ENCODE peak calls at places on chromosomes 1 and 21, in nine cellular contexts. One of them, this sample, is unnamed.

GRCh38 chr21:35303085-35303484 is 254.0 kb upstream of the RUNX1 start:
- DNase-seq in activated CD8-positive, alpha-beta memory T cell treated with anti-CD3 and anti-CD28 coated beads for 24 hours: no peak
- DNase-seq in neural crest cell: no peak
- DNase-seq in NCI-H1436: no peak
- DNase-seq in activated CD4-positive, alpha-beta T cell treated with anti-CD3 and anti-CD28 coated beads for 36 hours: no peak
- DNase-seq in HTR-8/SVneo: peak; percentile 43
- DNase-seq in A172: peak; percentile 98
- DNase-seq in T-cell: no peak
- DNase-seq in ELR: peak; percentile 94
- DNase-seq in this sample: no peak

GRCh38 chr1:183472488-183473285 is at the start of gene SMG7:
- DNase-seq in activated CD8-positive, alpha-beta memory T cell treated with anti-CD3 and anti-CD28 coated beads for 24 hours: no peak
- DNase-seq in neural crest cell: peak; percentile 37
- DNase-seq in NCI-H1436: no peak
- DNase-seq in activated CD4-positive, alpha-beta T cell treated with anti-CD3 and anti-CD28 coated beads for 36 hours: peak; percentile 64
- DNase-seq in HTR-8/SVneo: peak; percentile 28
- DNase-seq in A172: peak; percentile 29
- DNase-seq in T-cell: peak; percentile 39
- DNase-seq in ELR: peak; percentile 50
- DNase-seq in this sample: peak; percentile 49

GRCh38 chr21:27057997-27058396 is 91.1 kb upstream of the ADAMTS5 start:
- DNase-seq in activated CD8-positive, alpha-beta memory T cell treated with anti-CD3 and anti-CD28 coated beads for 24 hours: no peak
- DNase-seq in neural crest cell: no peak
- DNase-seq in NCI-H1436: no peak
- DNase-seq in activated CD4-positive, alpha-beta T cell treated with anti-CD3 and anti-CD28 coated beads for 36 hours: no peak
- DNase-seq in HTR-8/SVneo: no peak
- DNase-seq in A172: no peak
- DNase-seq in T-cell: no peak
- DNase-seq in ELR: no peak
- DNase-seq in this sample: no peak

GRCh38 chr1:115807723-115808122 is 33.2 kb downstream of the NHLH2 start:
- DNase-seq in activated CD8-positive, alpha-beta memory T cell treated with anti-CD3 and anti-CD28 coated beads for 24 hours: no peak
- DNase-seq in neural crest cell: peak; percentile 61
- DNase-seq in NCI-H1436: peak; percentile 3
- DNase-seq in activated CD4-positive, alpha-beta T cell treated with anti-CD3 and anti-CD28 coated beads for 36 hours: peak; percentile 60
- DNase-seq in HTR-8/SVneo: peak; percentile 27
- DNase-seq in A172: peak; percentile 63
- DNase-seq in T-cell: peak; percentile 11
- DNase-seq in ELR: peak; percentile 82
- DNase-seq in this sample: no peak

GRCh38 chr1:154749078-154749760 is 120.9 kb downstream of the KCNN3 start:
- DNase-seq in activated CD8-positive, alpha-beta memory T cell treated with anti-CD3 and anti-CD28 coated beads for 24 hours: peak; percentile 70
- DNase-seq in neural crest cell: no peak
- DNase-seq in NCI-H1436: peak; percentile 42
- DNase-seq in activated CD4-positive, alpha-beta T cell treated with anti-CD3 and anti-CD28 coated beads for 36 hours: peak; percentile 83
- DNase-seq in HTR-8/SVneo: no peak
- DNase-seq in A172: peak; percentile 61
- DNase-seq in T-cell: no peak
- DNase-seq in ELR: peak; percentile 48
- DNase-seq in this sample: no peak

GRCh38 chr1:71625004-71625403 is 544.2 kb upstream of the ZRANB2 start:
- DNase-seq in activated CD8-positive, alpha-beta memory T cell treated with anti-CD3 and anti-CD28 coated beads for 24 hours: no peak
- DNase-seq in neural crest cell: no peak
- DNase-seq in NCI-H1436: no peak
- DNase-seq in activated CD4-positive, alpha-beta T cell treated with anti-CD3 and anti-CD28 coated beads for 36 hours: no peak
- DNase-seq in HTR-8/SVneo: no peak
- DNase-seq in A172: no peak
- DNase-seq in T-cell: no peak
- DNase-seq in ELR: no peak
- DNase-seq in this sample: no peak

GRCh38 chr1:10510520-10511493 is 36.1 kb downstream of the PEX14 start:
- DNase-seq in activated CD8-positive, alpha-beta memory T cell treated with anti-CD3 and anti-CD28 coated beads for 24 hours: peak; percentile 83
- DNase-seq in neural crest cell: no peak
- DNase-seq in NCI-H1436: no peak
- DNase-seq in activated CD4-positive, alpha-beta T cell treated with anti-CD3 and anti-CD28 coated beads for 36 hours: peak; percentile 92
- DNase-seq in HTR-8/SVneo: peak; percentile 61
- DNase-seq in A172: peak; percentile 86
- DNase-seq in T-cell: peak; percentile 71
- DNase-seq in ELR: peak; percentile 94
- DNase-seq in this sample: no peak

GRCh38 chr1:85427844-85428243 is 37.1 kb downstream of the DDAH1 start:
- DNase-seq in activated CD8-positive, alpha-beta memory T cell treated with anti-CD3 and anti-CD28 coated beads for 24 hours: no peak
- DNase-seq in neural crest cell: no peak
- DNase-seq in NCI-H1436: no peak
- DNase-seq in activated CD4-positive, alpha-beta T cell treated with anti-CD3 and anti-CD28 coated beads for 36 hours: no peak
- DNase-seq in HTR-8/SVneo: no peak
- DNase-seq in A172: no peak
- DNase-seq in T-cell: no peak
- DNase-seq in ELR: no peak
- DNase-seq in this sample: no peak

GRCh38 chr1:247919952-247920351 is at the start of gene OR2T8:
- DNase-seq in activated CD8-positive, alpha-beta memory T cell treated with anti-CD3 and anti-CD28 coated beads for 24 hours: no peak
- DNase-seq in neural crest cell: no peak
- DNase-seq in NCI-H1436: no peak
- DNase-seq in activated CD4-positive, alpha-beta T cell treated with anti-CD3 and anti-CD28 coated beads for 36 hours: no peak
- DNase-seq in HTR-8/SVneo: no peak
- DNase-seq in A172: no peak
- DNase-seq in T-cell: no peak
- DNase-seq in ELR: no peak
- DNase-seq in this sample: no peak

GRCh38 chr1:224700915-224701531 is 84.9 kb downstream of the CNIH3 start:
- DNase-seq in activated CD8-positive, alpha-beta memory T cell treated with anti-CD3 and anti-CD28 coated beads for 24 hours: no peak
- DNase-seq in neural crest cell: no peak
- DNase-seq in NCI-H1436: peak; percentile 18
- DNase-seq in activated CD4-positive, alpha-beta T cell treated with anti-CD3 and anti-CD28 coated beads for 36 hours: peak; percentile 25
- DNase-seq in HTR-8/SVneo: peak; percentile 13
- DNase-seq in A172: no peak
- DNase-seq in T-cell: no peak
- DNase-seq in ELR: peak; percentile 61
- DNase-seq in this sample: no peak

GRCh38 chr1:42380617-42381423 is at the start of gene RIMKLA:
- DNase-seq in activated CD8-positive, alpha-beta memory T cell treated with anti-CD3 and anti-CD28 coated beads for 24 hours: peak; percentile 82
- DNase-seq in neural crest cell: peak; percentile 57
- DNase-seq in NCI-H1436: peak; percentile 83
- DNase-seq in activated CD4-positive, alpha-beta T cell treated with anti-CD3 and anti-CD28 coated beads for 36 hours: peak; percentile 74
- DNase-seq in HTR-8/SVneo: peak; percentile 64
- DNase-seq in A172: no peak
- DNase-seq in T-cell: peak; percentile 2
- DNase-seq in ELR: peak; percentile 33
- DNase-seq in this sample: no peak

GRCh38 chr1:178189814-178190213 is 95.9 kb downstream of the RASAL2 start:
- DNase-seq in activated CD8-positive, alpha-beta memory T cell treated with anti-CD3 and anti-CD28 coated beads for 24 hours: no peak
- DNase-seq in neural crest cell: no peak
- DNase-seq in NCI-H1436: peak; percentile 2
- DNase-seq in activated CD4-positive, alpha-beta T cell treated with anti-CD3 and anti-CD28 coated beads for 36 hours: peak; percentile 8
- DNase-seq in HTR-8/SVneo: peak; percentile 12
- DNase-seq in A172: peak; percentile 61
- DNase-seq in T-cell: no peak
- DNase-seq in ELR: peak; percentile 61
- DNase-seq in this sample: no peak

GRCh38 chr1:202122639-202123335 is at the start of gene GPR37L1:
- DNase-seq in activated CD8-positive, alpha-beta memory T cell treated with anti-CD3 and anti-CD28 coated beads for 24 hours: no peak
- DNase-seq in neural crest cell: peak; percentile 57
- DNase-seq in NCI-H1436: no peak
- DNase-seq in activated CD4-positive, alpha-beta T cell treated with anti-CD3 and anti-CD28 coated beads for 36 hours: no peak
- DNase-seq in HTR-8/SVneo: peak; percentile 55
- DNase-seq in A172: peak; percentile 72
- DNase-seq in T-cell: no peak
- DNase-seq in ELR: peak; percentile 65
- DNase-seq in this sample: no peak

GRCh38 chr1:156226116-156226538 is 13.3 kb downstream of the PMF1 start:
- DNase-seq in activated CD8-positive, alpha-beta memory T cell treated with anti-CD3 and anti-CD28 coated beads for 24 hours: no peak
- DNase-seq in neural crest cell: no peak
- DNase-seq in NCI-H1436: no peak
- DNase-seq in activated CD4-positive, alpha-beta T cell treated with anti-CD3 and anti-CD28 coated beads for 36 hours: no peak
- DNase-seq in HTR-8/SVneo: no peak
- DNase-seq in A172: no peak
- DNase-seq in T-cell: no peak
- DNase-seq in ELR: no peak
- DNase-seq in this sample: no peak

GRCh38 chr1:3014443-3015268 is 6.6 kb upstream of the ACTRT2 start:
- DNase-seq in activated CD8-positive, alpha-beta memory T cell treated with anti-CD3 and anti-CD28 coated beads for 24 hours: no peak
- DNase-seq in neural crest cell: no peak
- DNase-seq in NCI-H1436: no peak
- DNase-seq in activated CD4-positive, alpha-beta T cell treated with anti-CD3 and anti-CD28 coated beads for 36 hours: no peak
- DNase-seq in HTR-8/SVneo: no peak
- DNase-seq in A172: no peak
- DNase-seq in T-cell: no peak
- DNase-seq in ELR: no peak
- DNase-seq in this sample: peak; percentile 22

GRCh38 chr1:228060458-228061190 is 21.9 kb upstream of the ARF1 start:
- DNase-seq in activated CD8-positive, alpha-beta memory T cell treated with anti-CD3 and anti-CD28 coated beads for 24 hours: no peak
- DNase-seq in neural crest cell: no peak
- DNase-seq in NCI-H1436: no peak
- DNase-seq in activated CD4-positive, alpha-beta T cell treated with anti-CD3 and anti-CD28 coated beads for 36 hours: no peak
- DNase-seq in HTR-8/SVneo: no peak
- DNase-seq in A172: no peak
- DNase-seq in T-cell: no peak
- DNase-seq in ELR: peak; percentile 51
- DNase-seq in this sample: peak; percentile 46

GRCh38 chr1:169250022-169250421 is 117.6 kb downstream of the NME7 start:
- DNase-seq in activated CD8-positive, alpha-beta memory T cell treated with anti-CD3 and anti-CD28 coated beads for 24 hours: no peak
- DNase-seq in neural crest cell: no peak
- DNase-seq in NCI-H1436: no peak
- DNase-seq in activated CD4-positive, alpha-beta T cell treated with anti-CD3 and anti-CD28 coated beads for 36 hours: no peak
- DNase-seq in HTR-8/SVneo: no peak
- DNase-seq in A172: no peak
- DNase-seq in T-cell: no peak
- DNase-seq in ELR: peak; percentile 30
- DNase-seq in this sample: no peak

GRCh38 chr1:53929349-53929945 is 16.1 kb downstream of the IFT25 start:
- DNase-seq in activated CD8-positive, alpha-beta memory T cell treated with anti-CD3 and anti-CD28 coated beads for 24 hours: no peak
- DNase-seq in neural crest cell: no peak
- DNase-seq in NCI-H1436: no peak
- DNase-seq in activated CD4-positive, alpha-beta T cell treated with anti-CD3 and anti-CD28 coated beads for 36 hours: no peak
- DNase-seq in HTR-8/SVneo: no peak
- DNase-seq in A172: no peak
- DNase-seq in T-cell: no peak
- DNase-seq in ELR: no peak
- DNase-seq in this sample: no peak

GRCh38 chr21:36422279-36423098 is 37.3 kb downstream of the CHAF1B start:
- DNase-seq in activated CD8-positive, alpha-beta memory T cell treated with anti-CD3 and anti-CD28 coated beads for 24 hours: peak; percentile 61
- DNase-seq in neural crest cell: peak; percentile 47
- DNase-seq in NCI-H1436: no peak
- DNase-seq in activated CD4-positive, alpha-beta T cell treated with anti-CD3 and anti-CD28 coated beads for 36 hours: peak; percentile 65
- DNase-seq in HTR-8/SVneo: peak; percentile 69
- DNase-seq in A172: peak; percentile 86
- DNase-seq in T-cell: no peak
- DNase-seq in ELR: peak; percentile 73
- DNase-seq in this sample: peak; percentile 74

GRCh38 chr1:217133958-217134856 is 411.0 kb upstream of the ESRRG start:
- DNase-seq in activated CD8-positive, alpha-beta memory T cell treated with anti-CD3 and anti-CD28 coated beads for 24 hours: no peak
- DNase-seq in neural crest cell: peak; percentile 10
- DNase-seq in NCI-H1436: no peak
- DNase-seq in activated CD4-positive, alpha-beta T cell treated with anti-CD3 and anti-CD28 coated beads for 36 hours: no peak
- DNase-seq in HTR-8/SVneo: no peak
- DNase-seq in A172: no peak
- DNase-seq in T-cell: no peak
- DNase-seq in ELR: no peak
- DNase-seq in this sample: no peak

GRCh38 chr1:10738125-10738746 is 58.2 kb downstream of the CASZ1 start:
- DNase-seq in activated CD8-positive, alpha-beta memory T cell treated with anti-CD3 and anti-CD28 coated beads for 24 hours: no peak
- DNase-seq in neural crest cell: no peak
- DNase-seq in NCI-H1436: no peak
- DNase-seq in activated CD4-positive, alpha-beta T cell treated with anti-CD3 and anti-CD28 coated beads for 36 hours: no peak
- DNase-seq in HTR-8/SVneo: no peak
- DNase-seq in A172: no peak
- DNase-seq in T-cell: no peak
- DNase-seq in ELR: no peak
- DNase-seq in this sample: no peak

GRCh38 chr21:25717491-25718139 is 17.1 kb downstream of the ATP5PF start:
- DNase-seq in activated CD8-positive, alpha-beta memory T cell treated with anti-CD3 and anti-CD28 coated beads for 24 hours: no peak
- DNase-seq in neural crest cell: no peak
- DNase-seq in NCI-H1436: no peak
- DNase-seq in activated CD4-positive, alpha-beta T cell treated with anti-CD3 and anti-CD28 coated beads for 36 hours: no peak
- DNase-seq in HTR-8/SVneo: no peak
- DNase-seq in A172: peak; percentile 32
- DNase-seq in T-cell: no peak
- DNase-seq in ELR: peak; percentile 21
- DNase-seq in this sample: no peak

GRCh38 chr1:20379075-20379474 is 88.4 kb downstream of the VWA5B1 start:
- DNase-seq in activated CD8-positive, alpha-beta memory T cell treated with anti-CD3 and anti-CD28 coated beads for 24 hours: no peak
- DNase-seq in neural crest cell: no peak
- DNase-seq in NCI-H1436: no peak
- DNase-seq in activated CD4-positive, alpha-beta T cell treated with anti-CD3 and anti-CD28 coated beads for 36 hours: no peak
- DNase-seq in HTR-8/SVneo: no peak
- DNase-seq in A172: no peak
- DNase-seq in T-cell: no peak
- DNase-seq in ELR: no peak
- DNase-seq in this sample: no peak

GRCh38 chr1:110339427-110340206 is 440 bp downstream of the RBM15 start:
- DNase-seq in activated CD8-positive, alpha-beta memory T cell treated with anti-CD3 and anti-CD28 coated beads for 24 hours: peak; percentile 81
- DNase-seq in neural crest cell: no peak
- DNase-seq in NCI-H1436: peak; percentile 26
- DNase-seq in activated CD4-positive, alpha-beta T cell treated with anti-CD3 and anti-CD28 coated beads for 36 hours: peak; percentile 81
- DNase-seq in HTR-8/SVneo: peak; percentile 6
- DNase-seq in A172: no peak
- DNase-seq in T-cell: peak; percentile 51
- DNase-seq in ELR: peak; percentile 71
- DNase-seq in this sample: no peak

GRCh38 chr1:178093958-178094751 is at the start of gene RASAL2:
- DNase-seq in activated CD8-positive, alpha-beta memory T cell treated with anti-CD3 and anti-CD28 coated beads for 24 hours: peak; percentile 58
- DNase-seq in neural crest cell: peak; percentile 65
- DNase-seq in NCI-H1436: peak; percentile 48
- DNase-seq in activated CD4-positive, alpha-beta T cell treated with anti-CD3 and anti-CD28 coated beads for 36 hours: peak; percentile 16
- DNase-seq in HTR-8/SVneo: peak; percentile 60
- DNase-seq in A172: peak; percentile 62
- DNase-seq in T-cell: no peak
- DNase-seq in ELR: peak; percentile 80
- DNase-seq in this sample: peak; percentile 46

GRCh38 chr1:119372493-119373086 is 4.0 kb downstream of the HAO2 start:
- DNase-seq in activated CD8-positive, alpha-beta memory T cell treated with anti-CD3 and anti-CD28 coated beads for 24 hours: no peak
- DNase-seq in neural crest cell: no peak
- DNase-seq in NCI-H1436: no peak
- DNase-seq in activated CD4-positive, alpha-beta T cell treated with anti-CD3 and anti-CD28 coated beads for 36 hours: peak; percentile 26
- DNase-seq in HTR-8/SVneo: peak; percentile 5
- DNase-seq in A172: peak; percentile 22
- DNase-seq in T-cell: no peak
- DNase-seq in ELR: peak; percentile 59
- DNase-seq in this sample: no peak

GRCh38 chr21:45306453-45306831 is 18.7 kb upstream of the POFUT2 start:
- DNase-seq in activated CD8-positive, alpha-beta memory T cell treated with anti-CD3 and anti-CD28 coated beads for 24 hours: no peak
- DNase-seq in neural crest cell: no peak
- DNase-seq in NCI-H1436: no peak
- DNase-seq in activated CD4-positive, alpha-beta T cell treated with anti-CD3 and anti-CD28 coated beads for 36 hours: no peak
- DNase-seq in HTR-8/SVneo: no peak
- DNase-seq in A172: no peak
- DNase-seq in T-cell: no peak
- DNase-seq in ELR: no peak
- DNase-seq in this sample: no peak

GRCh38 chr1:33366766-33367487 is 46.0 kb upstream of the A3GALT2 start:
- DNase-seq in activated CD8-positive, alpha-beta memory T cell treated with anti-CD3 and anti-CD28 coated beads for 24 hours: no peak
- DNase-seq in neural crest cell: no peak
- DNase-seq in NCI-H1436: no peak
- DNase-seq in activated CD4-positive, alpha-beta T cell treated with anti-CD3 and anti-CD28 coated beads for 36 hours: no peak
- DNase-seq in HTR-8/SVneo: no peak
- DNase-seq in A172: no peak
- DNase-seq in T-cell: no peak
- DNase-seq in ELR: no peak
- DNase-seq in this sample: no peak

GRCh38 chr1:208809876-208810275 is 565.7 kb upstream of the PLXNA2 start:
- DNase-seq in activated CD8-positive, alpha-beta memory T cell treated with anti-CD3 and anti-CD28 coated beads for 24 hours: no peak
- DNase-seq in neural crest cell: no peak
- DNase-seq in NCI-H1436: no peak
- DNase-seq in activated CD4-positive, alpha-beta T cell treated with anti-CD3 and anti-CD28 coated beads for 36 hours: no peak
- DNase-seq in HTR-8/SVneo: no peak
- DNase-seq in A172: peak; percentile 14
- DNase-seq in T-cell: no peak
- DNase-seq in ELR: no peak
- DNase-seq in this sample: no peak

GRCh38 chr1:226870323-226871046 is at the start of gene PSEN2:
- DNase-seq in activated CD8-positive, alpha-beta memory T cell treated with anti-CD3 and anti-CD28 coated beads for 24 hours: peak; percentile 88
- DNase-seq in neural crest cell: peak; percentile 41
- DNase-seq in NCI-H1436: peak; percentile 64
- DNase-seq in activated CD4-positive, alpha-beta T cell treated with anti-CD3 and anti-CD28 coated beads for 36 hours: peak; percentile 70
- DNase-seq in HTR-8/SVneo: peak; percentile 67
- DNase-seq in A172: peak; percentile 49
- DNase-seq in T-cell: peak; percentile 21
- DNase-seq in ELR: peak; percentile 77
- DNase-seq in this sample: no peak

This sample was measured in CD14-positive monocyte.